ENCODE peak calls at places on chromosome 11, in five cellular contexts. H is keratinocyte, N is PC-3, G is neural progenitor cell, D is fibroblast of lung. E is an unnamed sample.

GRCh38 chr11:75775056-75775455 is 6.5 kb downstream of the DGAT2 start:
- DNase-seq in H (no peak), N (no peak), G (peak; percentile 26), D (no peak), E (no peak)

GRCh38 chr11:115162919-115163318 is 341.3 kb downstream of the CADM1 start:
- DNase-seq in H (no peak), N (no peak), G (no peak), D (no peak), E (no peak)

GRCh38 chr11:72920001-72920400 is 105.8 kb downstream of the ATG16L2 start:
- DNase-seq in H (no peak), N (no peak), G (no peak), D (no peak), E (no peak)

GRCh38 chr11:124069429-124070401 is 28.6 kb upstream of the OR10G7 start:
- DNase-seq in H (no peak), N (peak; percentile 63), G (peak; percentile 86), D (peak; percentile 54), E (peak; percentile 36)

GRCh38 chr11:64025205-64025604 is 10.5 kb upstream of the FLRT1 start:
- DNase-seq in H (no peak), N (no peak), G (peak; percentile 62), D (no peak), E (no peak)

GRCh38 chr11:46391578-46392420 is at the start of gene CHRM4:
- DNase-seq in H (no peak), N (no peak), G (peak; percentile 77), D (peak; percentile 32), E (no peak)

GRCh38 chr11:63910605-63911195 is 6.3 kb downstream of the RCOR2 start:
- DNase-seq in H (no peak), N (no peak), G (peak; percentile 34), D (no peak), E (no peak)

GRCh38 chr11:14449302-14449714 is 50.3 kb downstream of the COPB1 start:
- DNase-seq in H (no peak), N (peak; percentile 50), G (no peak), D (no peak), E (no peak)

GRCh38 chr11:14873632-14874031 is 18.4 kb downstream of the CYP2R1 start:
- DNase-seq in H (no peak), N (no peak), G (no peak), D (no peak), E (no peak)

GRCh38 chr11:3855808-3856491 is 486 bp downstream of the STIM1 start:
- DNase-seq in H (no peak), N (peak; percentile 23), G (peak; percentile 37), D (peak; percentile 21), E (no peak)

GRCh38 chr11:19460718-19461405 is 220.1 kb upstream of the E2F8 start:
- DNase-seq in H (no peak), N (no peak), G (no peak), D (no peak), E (no peak)

GRCh38 chr11:113504071-113504470 is 28.9 kb upstream of the DRD2 start:
- DNase-seq in H (no peak), N (no peak), G (no peak), D (no peak), E (no peak)

GRCh38 chr11:45022294-45023064 is 71.8 kb upstream of the TP53I11 start:
- DNase-seq in H (no peak), N (peak; percentile 22), G (no peak), D (peak; percentile 79), E (peak; percentile 73)

GRCh38 chr11:123454060-123454651 is 24.1 kb downstream of the GRAMD1B start:
- DNase-seq in H (peak; percentile 17), N (peak; percentile 99), G (no peak), D (peak; percentile 68), E (peak; percentile 72)

GRCh38 chr11:127993788-127994187 is 593.6 kb downstream of the ETS1 start:
- DNase-seq in H (no peak), N (no peak), G (peak; percentile 10), D (no peak), E (no peak)

GRCh38 chr11:115423728-115424459 is 80.3 kb downstream of the CADM1 start:
- DNase-seq in H (no peak), N (no peak), G (no peak), D (no peak), E (no peak)

GRCh38 chr11:32573228-32573627 is 10.4 kb upstream of the EIF3M start:
- DNase-seq in H (no peak), N (no peak), G (no peak), D (no peak), E (no peak)

GRCh38 chr11:67238894-67239794 is 27.1 kb upstream of the GRK2 start:
- DNase-seq in H (no peak), N (peak; percentile 27), G (peak; percentile 47), D (no peak), E (no peak)

GRCh38 chr11:110472858-110473257 is 43.1 kb downstream of the FDX1 start:
- DNase-seq in H (no peak), N (peak; percentile 73), G (no peak), D (peak; percentile 61), E (peak; percentile 47)

GRCh38 chr11:133522344-133522743 is 10.0 kb downstream of the OPCML start:
- DNase-seq in H (no peak), N (no peak), G (no peak), D (no peak), E (no peak)

GRCh38 chr11:123219066-123219697 is 24.1 kb upstream of the CLMP start:
- DNase-seq in H (no peak), N (no peak), G (no peak), D (peak; percentile 39), E (no peak)

GRCh38 chr11:90465553-90465952 is 242.7 kb upstream of the CHORDC1 start:
- DNase-seq in H (no peak), N (no peak), G (no peak), D (no peak), E (no peak)

GRCh38 chr11:121415861-121416260 is 36.3 kb upstream of the SORL1 start:
- DNase-seq in H (no peak), N (peak; percentile 92), G (no peak), D (peak; percentile 11), E (no peak)

GRCh38 chr11:133982901-133983300 is 26.1 kb upstream of the IGSF9B start:
- DNase-seq in H (no peak), N (no peak), G (no peak), D (no peak), E (no peak)

GRCh38 chr11:75654314-75654713 is 14.5 kb downstream of the MAP6 start:
- DNase-seq in H (peak; percentile 55), N (peak; percentile 93), G (no peak), D (peak; percentile 90), E (peak; percentile 87)

GRCh38 chr11:20070459-20070858 is 89.8 kb downstream of the DBX1 start:
- DNase-seq in H (no peak), N (peak; percentile 30), G (no peak), D (peak; percentile 64), E (peak; percentile 52)

GRCh38 chr11:77069969-77070582 is 3.3 kb downstream of the CAPN5 start:
- DNase-seq in H (no peak), N (no peak), G (no peak), D (no peak), E (no peak)

GRCh38 chr11:71500601-71501021 is 26.5 kb upstream of the KRTAP5-7 start:
- DNase-seq in H (no peak), N (peak; percentile 23), G (no peak), D (no peak), E (no peak)

GRCh38 chr11:117073539-117073938 is 24.7 kb downstream of the SIK3 start:
- DNase-seq in H (no peak), N (no peak), G (no peak), D (no peak), E (no peak)
- TF ChIP-seq EZH2 in H (no peak), N (no peak), G (no peak), D (no peak), E (no peak)

GRCh38 chr11:13260963-13261599 is 16.5 kb upstream of the BMAL1 start:
- DNase-seq in H (no peak), N (peak; percentile 43), G (no peak), D (peak; percentile 46), E (peak; percentile 27)

GRCh38 chr11:13258855-13259254 is 18.7 kb upstream of the BMAL1 start:
- DNase-seq in H (no peak), N (no peak), G (no peak), D (no peak), E (no peak)

GRCh38 chr11:13260196-13260962 is 17.2 kb upstream of the BMAL1 start:
- DNase-seq in H (peak; percentile 93), N (peak; percentile 43), G (no peak), D (peak; percentile 23), E (peak; percentile 8)

GRCh38 chr11:13261600-13262061 is 16.0 kb upstream of the BMAL1 start:
- DNase-seq in H (peak; percentile 84), N (peak; percentile 92), G (no peak), D (peak; percentile 87), E (peak; percentile 84)

GRCh38 chr11:13259374-13259773 is 18.2 kb upstream of the BMAL1 start:
- DNase-seq in H (no peak), N (no peak), G (no peak), D (no peak), E (no peak)
- H3K9ac ChIP-seq in H (no peak overlapping the region), N (no peak overlapping the region), G (no peak overlapping the region), D (no peak overlapping the region), E (no peak overlapping the region)

GRCh38 chr11:1827095-1827797 is 7.5 kb upstream of the SYT8 start:
- DNase-seq in H (peak; percentile 77), N (peak; percentile 90), G (no peak), D (peak; percentile 90), E (peak; percentile 86)

GRCh38 chr11:1825039-1825740 is 9.6 kb upstream of the SYT8 start:
- DNase-seq in H (no peak), N (no peak), G (peak; percentile 96), D (no peak), E (no peak)

GRCh38 chr11:1825785-1826451 is 8.9 kb upstream of the SYT8 start:
- DNase-seq in H (no peak), N (no peak), G (no peak), D (no peak), E (no peak)

GRCh38 chr11:1827931-1828330 is 6.9 kb upstream of the SYT8 start:
- DNase-seq in H (no peak), N (no peak), G (no peak), D (no peak), E (no peak)

DNA sequence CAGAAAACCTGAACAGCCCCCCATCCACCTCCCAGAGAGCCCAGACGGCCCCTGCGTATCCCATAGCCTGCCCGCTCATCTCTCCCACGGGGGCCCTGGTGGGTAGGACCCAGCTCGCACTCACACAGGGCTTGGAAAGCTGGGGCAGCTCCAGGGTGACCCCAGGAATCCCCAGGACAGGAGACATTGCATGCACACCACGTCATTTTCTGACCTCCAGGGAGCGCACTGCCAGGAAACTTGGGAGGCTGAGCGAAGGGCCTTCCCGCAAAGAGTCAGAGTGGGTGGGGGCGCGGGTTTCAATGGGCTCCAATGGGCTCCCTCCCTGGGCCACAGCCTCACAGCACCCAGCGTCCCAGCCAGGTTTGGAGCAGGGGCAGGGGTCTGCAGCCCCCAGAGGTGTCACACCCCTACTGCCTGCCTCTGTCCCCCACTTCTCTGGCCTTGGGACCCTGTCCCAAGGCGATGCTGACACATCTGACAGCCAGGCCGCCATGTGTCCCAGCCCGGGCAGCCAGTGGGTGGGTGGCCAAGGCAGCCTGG is 8.2 kb upstream of the SYT8 start:
- DNase-seq in H (no peak), N (peak; percentile 43), G (no peak), D (peak; percentile 88), E (peak; percentile 84)
- TF ChIP-seq CTCF in H (peak; percentile 28), N (peak; percentile 51), G (peak; percentile 22), D (peak; percentile 30), E (peak; percentile 11)

DNA sequence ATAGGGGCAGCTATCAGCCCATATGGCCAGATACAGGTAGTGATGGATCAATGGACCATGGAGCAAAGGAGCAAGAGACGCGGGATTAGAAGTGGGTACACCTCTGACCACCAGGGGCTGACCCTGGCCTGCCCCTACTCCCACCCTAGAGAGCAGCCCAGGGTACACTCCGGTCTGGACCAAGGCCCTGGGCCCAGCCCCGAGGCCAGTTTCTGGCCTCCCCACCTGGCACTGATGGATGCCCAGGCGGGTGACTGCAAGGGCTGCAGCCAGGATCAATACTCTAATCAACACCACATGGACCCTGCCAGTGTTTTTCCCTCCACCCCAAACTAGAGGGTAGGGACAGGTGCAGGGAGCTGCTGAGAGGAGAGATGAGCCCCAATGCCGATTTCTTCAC is 74.1 kb upstream of the NECTIN1 start:
- DNase-seq in H (no peak), N (no peak), G (no peak), D (no peak), E (no peak)
- TF ChIP-seq EZH2 in H (no peak), N (no peak), G (no peak), D (no peak), E (no peak)